ENCODE peak calls at places on chromosome 7, in four cellular contexts. A, L, C and I are unnamed samples.

GRCh38 chr7:105816270-105816843 is 60.0 kb downstream of the ATXN7L1 start:
- DNase-seq in A (no peak), L (no peak), C (no peak), I (no peak)

GRCh38 chr7:98213874-98214810 is 2.9 kb downstream of the BHLHA15 start:
- DNase-seq in A (no peak), L (no peak), C (no peak), I (no peak)

GRCh38 chr7:6636741-6637543 is at the start of gene ZNF316:
- DNase-seq in A (peak; percentile 93), L (peak; percentile 55), C (peak; percentile 97), I (no peak)

GRCh38 chr7:112584290-112584689 is 103.5 kb downstream of the LSMEM1 start:
- DNase-seq in A (no peak), L (no peak), C (no peak), I (no peak)

GRCh38 chr7:118324790-118325449 is 100.4 kb downstream of the ANKRD7 start:
- DNase-seq in A (no peak), L (no peak), C (no peak), I (no peak)

GRCh38 chr7:148967032-148967372 is 61.3 kb downstream of the PDIA4 start:
- DNase-seq in A (no peak), L (no peak), C (no peak), I (no peak)

GRCh38 chr7:101162551-101163280 is 2.7 kb downstream of the VGF start:
- DNase-seq in A (peak; percentile 69), L (peak; percentile 20), C (peak; percentile 69), I (no peak)

GRCh38 chr7:114130860-114131259 is 212.1 kb upstream of the PPP1R3A start:
- DNase-seq in A (no peak), L (no peak), C (no peak), I (no peak)

GRCh38 chr7:131522325-131522920 is 34.0 kb downstream of the PODXL start:
- DNase-seq in A (no peak), L (no peak), C (no peak), I (no peak)

GRCh38 chr7:9937944-9938631 is 1035.6 kb upstream of the PHF14 start:
- DNase-seq in A (no peak), L (no peak), C (no peak), I (no peak)

GRCh38 chr7:30430300-30430699 is 48.3 kb downstream of the NOD1 start:
- DNase-seq in A (no peak), L (no peak), C (no peak), I (no peak)

GRCh38 chr7:135831451-135832220 is 83.0 kb upstream of the FAM180A start:
- DNase-seq in A (no peak), L (no peak), C (no peak), I (no peak)

GRCh38 chr7:44977304-44977858 is 1.4 kb downstream of the MYO1G start:
- DNase-seq in A (no peak), L (peak; percentile 85), C (no peak), I (no peak)

GRCh38 chr7:22724861-22725260 is 2.1 kb upstream of the IL6 start:
- DNase-seq in A (no peak), L (no peak), C (no peak), I (no peak)

GRCh38 chr7:34567906-34568305 is 90.1 kb upstream of the NPSR1 start:
- DNase-seq in A (no peak), L (no peak), C (no peak), I (no peak)

GRCh38 chr7:17042211-17042610 is 160.4 kb upstream of the AGR3 start:
- DNase-seq in A (no peak), L (no peak), C (no peak), I (no peak)

GRCh38 chr7:38542156-38542555 is 89.0 kb downstream of the AMPH start:
- DNase-seq in A (no peak), L (no peak), C (peak; percentile 59), I (no peak)

GRCh38 chr7:77908664-77909063 is 110.1 kb downstream of the PHTF2 start:
- DNase-seq in A (no peak), L (no peak), C (no peak), I (no peak)

GRCh38 chr7:54812747-54813146 is 53.7 kb upstream of the SEC61G start:
- DNase-seq in A (no peak), L (no peak), C (no peak), I (no peak)

GRCh38 chr7:108875139-108875538 is 305.5 kb downstream of the DNAJB9 start:
- DNase-seq in A (no peak), L (no peak), C (no peak), I (no peak)

GRCh38 chr7:16776053-16776452 is 22.5 kb downstream of the TSPAN13 start:
- DNase-seq in A (no peak), L (no peak), C (no peak), I (no peak)

GRCh38 chr7:131021460-131021859 is 287.5 kb upstream of the KLF14 start:
- DNase-seq in A (no peak), L (no peak), C (no peak), I (no peak)

GRCh38 chr7:69245646-69246045 is 352.6 kb upstream of the AUTS2 start:
- DNase-seq in A (no peak), L (no peak), C (peak; percentile 21), I (no peak)

GRCh38 chr7:64308019-64308275 is 5.8 kb upstream of the ZNF736 start:
- DNase-seq in A (no peak), L (peak; percentile 30), C (no peak), I (no peak)

GRCh38 chr7:108265007-108265406 is 134.8 kb upstream of the LAMB4 start:
- DNase-seq in A (no peak), L (no peak), C (no peak), I (no peak)

GRCh38 chr7:27132214-27132613 is 1.7 kb upstream of the HOXA4 start:
- DNase-seq in A (no peak), L (no peak), C (no peak), I (no peak)

GRCh38 chr7:142445019-142445686 is 187.3 kb upstream of the PRSS58 start:
- DNase-seq in A (no peak), L (peak; percentile 41), C (no peak), I (no peak)

GRCh38 chr7:103811997-103812396 is 177.5 kb downstream of the RELN start:
- DNase-seq in A (no peak), L (no peak), C (no peak), I (peak; percentile 35)